ENCODE peak calls at places on chromosomes 4 and X, in six cellular contexts. W is BE2C, S is RWPE1, P is lung, K is psoas muscle, T is osteocyte. L is an unnamed sample.

GRCh38 chr4:87011340-87012034 is 76.7 kb downstream of the AFF1 start:
- DNase-seq in P (no peak), S (peak), K (no peak), W (no peak), T (no peak), L (no peak)

GRCh38 chr4:70183168-70183939 is 12.2 kb upstream of the ODAM start:
- DNase-seq in K (no peak), T (no peak), W (peak), P (no peak), S (peak), L (no peak)

GRCh38 chr4:167339781-167340180 is 105.5 kb upstream of the SPOCK3 start:
- DNase-seq in W (no peak), K (no peak), T (no peak), P (no peak), S (no peak), L (no peak)

GRCh38 chrX:65690057-65690855 is 22.8 kb downstream of the MSN start:
- DNase-seq in P (no peak), K (no peak), T (no peak), S (no peak), W (no peak), L (no peak)

GRCh38 chr4:124202106-124202505 is 510.4 kb downstream of the ANKRD50 start:
- DNase-seq in P (no peak), W (no peak), K (peak), S (no peak), T (no peak), L (no peak)

GRCh38 chr4:106238819-106239420 is 77.1 kb downstream of the TBCK start:
- DNase-seq in W (peak), S (peak), P (no peak), T (no peak), K (no peak), L (no peak)

GRCh38 chrX:68432648-68433047 is 647 bp downstream of the OPHN1 start:
- DNase-seq in P (no peak), K (no peak), W (no peak), T (no peak), S (no peak), L (no peak)

GRCh38 chr4:88283661-88284377 is 542 bp downstream of the PPM1K start:
- DNase-seq in P (peak), K (peak), T (peak), S (peak), W (peak), L (peak)

GRCh38 chr4:80336582-80336981 is 1.1 kb downstream of the CFAP299 start:
- DNase-seq in P (peak), W (peak), K (no peak), T (no peak), S (peak), L (peak)

GRCh38 chrX:15866141-15866540 is 11.5 kb upstream of the AP1S2 start:
- DNase-seq in P (no peak), S (no peak), K (no peak), T (no peak), W (no peak), L (no peak)

GRCh38 chrX:132023896-132024386 is 839 bp downstream of the STK26 start:
- DNase-seq in W (no peak), K (no peak), T (no peak), S (no peak), P (peak), L (peak)

GRCh38 chrX:132025085-132025484 is 2.0 kb downstream of the STK26 start:
- DNase-seq in W (no peak), S (no peak), T (no peak), P (no peak), K (no peak), L (no peak)

GRCh38 chrX:132023117-132023895 is at the start of gene STK26:
- DNase-seq in K (peak), T (peak), P (peak), S (peak), W (peak), L (peak)

GRCh38 chrX:132022863-132023116 is 312 bp upstream of the STK26 start:
- DNase-seq in W (no peak), S (no peak), P (no peak), T (no peak), K (no peak), L (no peak)

DNA sequence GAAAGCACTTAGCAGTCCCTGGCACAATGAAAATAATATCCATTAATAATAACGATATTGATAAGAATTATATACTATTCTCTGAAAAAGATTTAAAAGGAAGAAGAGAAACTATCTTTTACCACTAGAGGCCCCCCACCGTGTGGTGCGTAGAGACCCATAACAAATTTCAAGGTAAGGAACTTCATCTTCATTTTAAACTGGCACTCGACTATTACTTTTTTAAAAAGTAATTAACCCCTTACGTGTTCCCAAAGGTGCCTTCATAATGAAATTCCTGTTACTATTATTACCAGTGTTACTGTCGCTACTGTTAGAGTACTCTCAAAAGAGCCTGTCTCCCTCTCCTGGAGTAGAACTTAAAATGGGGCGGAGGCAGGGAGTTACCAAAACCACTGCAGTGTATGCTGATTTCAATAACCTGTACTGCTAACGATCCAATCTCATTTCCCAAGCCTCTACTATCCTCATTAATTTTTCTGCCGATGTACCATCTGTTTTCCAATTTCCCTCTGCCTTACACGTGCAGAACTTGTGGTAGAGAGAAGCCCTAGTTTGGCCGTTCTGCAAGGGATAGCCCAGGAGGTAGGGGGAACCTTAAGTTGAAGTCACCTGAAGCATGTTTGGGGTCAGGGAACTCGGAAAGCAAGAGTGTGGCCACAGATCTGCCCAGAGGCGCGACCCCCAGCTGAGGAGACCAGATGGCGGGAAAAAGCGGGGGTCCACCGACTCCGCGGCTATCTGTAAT is 813 bp upstream of the STK26 start:
- DNase-seq in S (no peak), T (no peak), K (no peak), W (no peak), P (no peak), L (peak)
- TF ChIP-seq CTCF in S (peak), T (peak), K (no peak), W (peak), P (no peak), L (no peak)

DNA sequence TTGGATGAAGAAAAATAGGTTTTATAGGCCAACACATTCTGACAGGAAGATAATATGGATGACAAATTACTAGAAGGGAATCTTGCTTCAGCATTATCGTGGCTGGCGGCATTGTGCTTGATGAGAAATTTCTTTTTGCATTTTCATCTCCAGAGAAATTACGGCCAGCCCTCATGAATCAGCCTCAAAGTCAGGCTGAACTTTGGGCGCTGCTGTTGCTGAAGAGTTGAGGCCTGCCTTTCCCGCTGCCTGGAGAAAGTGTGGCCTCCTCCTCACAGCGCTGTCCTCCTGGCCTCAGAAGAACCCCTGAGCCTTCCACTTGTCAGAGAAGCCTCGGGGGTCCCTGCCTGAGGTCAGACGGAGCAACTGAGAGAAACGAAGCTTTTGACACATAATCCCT is 272.4 kb upstream of the KCNIP4 start:
- DNase-seq in P (no peak), W (no peak), T (no peak), S (no peak), K (no peak), L (no peak)
- TF ChIP-seq CTCF in P (no peak), W (no peak), T (no peak), S (no peak), K (no peak), L (no peak)

GRCh38 chr4:94357624-94358023 is 15.0 kb upstream of the HPGDS start:
- DNase-seq in S (no peak), W (no peak), T (no peak), P (no peak), K (no peak), L (no peak)

GRCh38 chr4:94352996-94353395 is 10.4 kb upstream of the HPGDS start:
- DNase-seq in W (no peak), K (no peak), P (no peak), S (no peak), T (no peak), L (no peak)

GRCh38 chr4:94354474-94354896 is 11.8 kb upstream of the HPGDS start:
- DNase-seq in T (no peak), W (no peak), P (no peak), S (no peak), K (no peak), L (no peak)

GRCh38 chr4:94358101-94358500 is 15.5 kb upstream of the HPGDS start:
- DNase-seq in S (no peak), P (no peak), K (no peak), T (no peak), W (no peak), L (no peak)

GRCh38 chr4:94356444-94356843 is 13.8 kb upstream of the HPGDS start:
- DNase-seq in W (peak), K (no peak), P (no peak), T (no peak), S (no peak), L (no peak)
- TF ChIP-seq CTCF in W (peak), K (no peak), P (no peak), T (no peak), S (no peak), L (no peak)

DNA sequence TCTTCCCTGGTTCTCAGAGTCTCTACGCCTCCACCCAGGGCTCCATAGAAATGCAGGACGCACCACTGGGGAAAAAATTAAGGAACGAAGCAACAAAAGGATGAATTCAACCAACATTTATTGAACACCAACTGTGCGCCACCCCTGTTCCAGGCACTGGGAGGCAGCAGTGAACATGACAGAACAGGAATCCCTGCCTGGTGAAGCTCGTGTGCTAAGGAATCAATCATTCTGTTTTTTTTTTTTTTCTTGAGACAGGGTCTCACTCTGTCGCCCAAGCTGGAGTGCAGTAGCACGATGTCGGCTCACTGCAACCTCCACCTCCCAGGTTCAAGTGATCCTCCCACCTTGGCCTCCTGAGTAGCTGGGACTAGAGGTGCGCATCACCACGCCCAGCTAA is 1.9 kb upstream of the FTSJ1 start:
- DNase-seq in P (no peak), W (peak), S (no peak), K (no peak), T (no peak), L (no peak)
- TF ChIP-seq CTCF in P (no peak), W (peak), S (no peak), K (no peak), T (peak), L (peak)